ENCODE peak calls at places on chromosomes 13 and 19, in four cellular contexts. D, N, Q and H are unnamed samples.

GRCh38 chr19:44662686-44663085 is 8.6 kb upstream of the CEACAM19 start:
- DNase-seq in D (no peak), N (no peak), Q (peak; percentile 26), H (no peak)

GRCh38 chr13:75324413-75324940 is 157.5 kb downstream of the TBC1D4 start:
- DNase-seq in D (no peak), N (no peak), Q (no peak), H (no peak)

GRCh38 chr13:27353166-27353583 is 71.2 kb upstream of the GTF3A start:
- DNase-seq in D (no peak), N (no peak), Q (peak; percentile 50), H (no peak)

GRCh38 chr13:92739306-92739818 is 487.2 kb upstream of the GPC6 start:
- DNase-seq in D (no peak), N (no peak), Q (peak; percentile 5), H (no peak)

GRCh38 chr13:21898990-21899389 is 228.1 kb downstream of the FGF9 start:
- DNase-seq in D (no peak), N (no peak), Q (no peak), H (no peak)

GRCh38 chr13:22839554-22840286 is 341.1 kb upstream of the SGCG start:
- DNase-seq in D (no peak), N (no peak), Q (no peak), H (no peak)

GRCh38 chr19:58330458-58330857 is 3.7 kb downstream of the ZSCAN22 start:
- DNase-seq in D (no peak), N (no peak), Q (peak; percentile 71), H (no peak)

GRCh38 chr13:46146898-46147297 is 35.1 kb downstream of the LCP1 start:
- DNase-seq in D (no peak), N (no peak), Q (peak; percentile 53), H (peak; percentile 22)

GRCh38 chr19:29002336-29002735 is 210.6 kb downstream of the UQCRFS1 start:
- DNase-seq in D (no peak), N (no peak), Q (no peak), H (no peak)

GRCh38 chr19:46821512-46822359 is 28.9 kb downstream of the AP2S1 start:
- DNase-seq in D (no peak), N (peak; percentile 40), Q (no peak), H (no peak)

GRCh38 chr19:1000095-1000494 is at the start of gene GRIN3B:
- DNase-seq in D (no peak), N (no peak), Q (peak; percentile 24), H (peak; percentile 75)

GRCh38 chr13:60583196-60583908 is 186.3 kb downstream of the TDRD3 start:
- DNase-seq in D (peak; percentile 74), N (no peak), Q (peak; percentile 84), H (no peak)

GRCh38 chr13:72782717-72783116 is 784 bp downstream of the PIBF1 start:
- DNase-seq in D (no peak), N (no peak), Q (peak; percentile 22), H (no peak)

GRCh38 chr19:1226522-1227312 is 11.1 kb downstream of the CBARP start:
- DNase-seq in D (no peak), N (no peak), Q (no peak), H (no peak)

GRCh38 chr19:5282926-5283325 is 57.7 kb downstream of the PTPRS start:
- DNase-seq in D (no peak), N (peak; percentile 73), Q (no peak), H (no peak)

GRCh38 chr13:80251403-80251802 is 89.5 kb downstream of the SPRY2 start:
- DNase-seq in D (no peak), N (no peak), Q (peak; percentile 88), H (peak; percentile 37)

GRCh38 chr19:1082165-1082927 is 12.8 kb downstream of the POLR2E start:
- DNase-seq in D (no peak), N (no peak), Q (peak; percentile 20), H (peak; percentile 88)

GRCh38 chr19:48274173-48274572 is 4.3 kb downstream of the ZNF114 start:
- DNase-seq in D (no peak), N (no peak), Q (no peak), H (no peak)

GRCh38 chr19:1321539-1321938 is 35.9 kb downstream of the EFNA2 start:
- DNase-seq in D (no peak), N (no peak), Q (no peak), H (no peak)

GRCh38 chr19:9474975-9475374 is 23.4 kb downstream of the ZNF560 start:
- DNase-seq in D (no peak), N (no peak), Q (no peak), H (no peak)

GRCh38 chr19:311813-312261 is 20.6 kb upstream of the PLPP2 start:
- DNase-seq in D (no peak), N (peak; percentile 39), Q (no peak), H (no peak)

GRCh38 chr19:47330466-47330869 is 1.5 kb upstream of the C5AR2 start:
- DNase-seq in D (no peak), N (no peak), Q (peak; percentile 78), H (no peak)

GRCh38 chr13:43880451-43880850 is 747 bp downstream of the LACC1 start:
- DNase-seq in D (no peak), N (no peak), Q (no peak), H (no peak)

GRCh38 chr19:7862413-7862951 is 11.7 kb downstream of the PRR36 start:
- DNase-seq in D (peak; percentile 8), N (peak; percentile 35), Q (peak; percentile 72), H (peak; percentile 97)

GRCh38 chr13:22114630-22115311 is 443.9 kb downstream of the FGF9 start:
- DNase-seq in D (no peak), N (no peak), Q (no peak), H (no peak)

GRCh38 chr19:33242129-33242528 is 16.5 kb upstream of the SLC7A10 start:
- DNase-seq in D (no peak), N (no peak), Q (no peak), H (no peak)

GRCh38 chr19:6227156-6227940 is 52.4 kb downstream of the MLLT1 start:
- DNase-seq in D (no peak), N (peak; percentile 12), Q (no peak), H (peak; percentile 5)

GRCh38 chr13:37011788-37012187 is 11.2 kb downstream of the EXOSC8 start:
- DNase-seq in D (no peak), N (no peak), Q (no peak), H (no peak)

GRCh38 chr19:47026156-47026555 is 6.5 kb downstream of the NPAS1 start:
- DNase-seq in D (no peak), N (no peak), Q (no peak), H (no peak)

GRCh38 chr13:39148513-39148961 is 110.3 kb downstream of the NHLRC3 start:
- DNase-seq in D (peak; percentile 94), N (no peak), Q (peak; percentile 76), H (no peak)

GRCh38 chr19:58406818-58407657 is 1.4 kb upstream of the ZNF584 start:
- DNase-seq in D (no peak), N (no peak), Q (peak; percentile 38), H (no peak)

GRCh38 chr19:53333071-53333465 is 481 bp upstream of the ZNF845 start:
- DNase-seq in D (peak; percentile 5), N (peak; percentile 38), Q (no peak), H (peak; percentile 32)

GRCh38 chr13:26619321-26619720 is 61.8 kb downstream of the WASF3 start:
- DNase-seq in D (peak; percentile 49), N (no peak), Q (peak; percentile 67), H (no peak)

GRCh38 chr19:17337675-17338439 is 504 bp downstream of the GTPBP3 start:
- DNase-seq in D (no peak), N (no peak), Q (no peak), H (peak; percentile 33)

GRCh38 chr19:50639121-50640112 is at the start of gene SYT3:
- DNase-seq in D (no peak), N (peak; percentile 36), Q (peak; percentile 46), H (peak; percentile 79)

GRCh38 chr13:110108348-110109139 is 198.4 kb downstream of the COL4A1 start:
- DNase-seq in D (peak; percentile 70), N (peak; percentile 80), Q (peak; percentile 95), H (peak; percentile 50)

GRCh38 chr19:29048873-29049272 is 164.1 kb downstream of the UQCRFS1 start:
- DNase-seq in D (no peak), N (no peak), Q (no peak), H (no peak)

GRCh38 chr19:23415561-23416191 is 20.4 kb upstream of the ZNF91 start:
- DNase-seq in D (no peak), N (peak; percentile 46), Q (peak; percentile 35), H (peak; percentile 49)

GRCh38 chr19:34461375-34462100 is 20.0 kb upstream of the WTIP start:
- DNase-seq in D (no peak), N (no peak), Q (peak; percentile 61), H (no peak)

DNA sequence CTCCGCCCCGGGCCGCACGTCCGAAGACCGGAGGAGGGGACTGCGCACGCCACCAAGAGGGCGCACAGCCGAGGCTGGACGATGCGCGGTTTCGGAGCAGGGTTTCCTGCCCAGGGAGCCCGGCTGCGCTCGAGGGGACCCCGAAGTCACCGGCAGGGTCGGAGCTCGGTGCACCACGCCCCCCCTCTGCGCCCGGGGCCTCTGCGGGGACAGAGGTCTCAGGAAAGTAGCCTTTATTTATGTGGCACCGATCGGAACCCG is 108.9 kb upstream of the DOCK9 start:
- DNase-seq in D (no peak), N (peak; percentile 22), Q (peak; percentile 24), H (peak; percentile 23)
- TF ChIP-seq CTCF in D (no peak), N (no peak), Q (no peak), H (no peak)

DNA sequence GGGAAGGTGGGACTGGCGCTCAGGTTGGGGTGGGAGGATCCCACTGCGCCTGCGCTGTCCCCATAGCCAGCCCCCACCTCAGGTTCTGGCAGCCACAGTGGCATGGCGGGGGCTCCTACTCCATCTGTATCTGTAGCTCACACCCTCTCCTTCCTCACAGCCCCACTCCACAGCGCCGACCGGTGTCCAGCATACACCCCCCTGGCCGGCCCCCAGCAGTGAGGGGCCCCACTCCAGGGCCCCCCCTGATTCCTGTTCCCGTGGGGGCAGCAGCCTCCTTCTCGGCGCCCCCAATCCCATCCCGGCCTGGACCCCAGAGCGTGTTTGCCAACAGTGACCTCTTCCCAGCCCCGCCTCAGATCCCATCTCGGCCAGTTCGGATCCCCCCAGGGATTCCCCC is 6.0 kb downstream of the TMED1 start:
- DNase-seq in D (no peak), N (no peak), Q (no peak), H (no peak)
- H3K4me3 ChIP-seq in D (no peak overlapping the region), N (no peak overlapping the region), Q (no peak overlapping the region), H (no peak overlapping the region)

DNA sequence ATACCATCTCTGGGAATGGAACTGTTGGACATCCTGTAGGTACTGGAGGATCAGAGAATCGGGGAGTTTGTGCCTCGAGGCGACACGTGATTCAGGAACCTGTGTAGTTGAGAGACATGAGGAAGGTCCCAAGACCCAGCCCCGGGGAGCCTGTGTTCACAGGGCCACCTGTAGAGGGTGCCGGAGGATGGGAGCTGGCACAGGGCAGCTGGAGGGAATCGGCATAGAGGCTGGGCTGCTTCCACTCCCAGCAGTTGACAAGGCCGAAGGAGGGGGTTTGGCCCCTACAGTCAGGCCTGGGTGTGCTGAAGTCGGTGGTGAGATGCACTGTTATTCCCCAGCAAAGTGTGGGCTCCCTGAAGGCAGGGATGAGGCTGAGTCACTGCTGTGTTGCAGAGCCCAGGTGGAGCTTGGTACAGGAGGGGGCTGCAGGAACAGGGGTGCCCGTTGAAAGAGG is 2.5 kb upstream of the ISYNA1 start:
- DNase-seq in D (no peak), N (peak; percentile 27), Q (no peak), H (peak; percentile 60)
- TF ChIP-seq CTCF in D (peak; percentile 6), N (peak; percentile 43), Q (peak; percentile 29), H (peak; percentile 57)

GRCh38 chr13:29925457-29925856 is 75.0 kb upstream of the UBL3 start:
- DNase-seq in D (peak; percentile 38), N (peak; percentile 55), Q (peak; percentile 86), H (peak; percentile 69)
- H3K4me3 ChIP-seq in D (no peak overlapping the region), N (no peak overlapping the region), Q (no peak overlapping the region), H (no peak overlapping the region)